ENCODE peak calls at places on chromosomes 16 and 17, in six cellular contexts. D, P, J, T, M and Y are unnamed samples.

GRCh38 chr16:23254338-23254737 is 47.8 kb upstream of the SCNN1B start:
- DNase-seq in D (no peak), P (no peak), J (no peak), T (no peak), M (no peak), Y (no peak)

GRCh38 chr16:81767987-81768592 is 11.0 kb upstream of the PLCG2 start:
- DNase-seq in D (no peak), P (no peak), J (no peak), T (no peak), M (peak), Y (no peak)

GRCh38 chr17:81489012-81489968 is 23.3 kb downstream of the ACTG1 start:
- DNase-seq in D (no peak), P (no peak), J (no peak), T (no peak), M (no peak), Y (no peak)

GRCh38 chr17:17398188-17398927 is 78.4 kb upstream of the MED9 start:
- DNase-seq in D (no peak), P (no peak), J (no peak), T (no peak), M (peak), Y (no peak)

GRCh38 chr17:21001813-21002221 is 41.0 kb downstream of the USP22 start:
- DNase-seq in D (no peak), P (no peak), J (no peak), T (no peak), M (no peak), Y (peak)

GRCh38 chr17:50266384-50267073 is 7.7 kb upstream of the TMEM92 start:
- DNase-seq in D (no peak), P (no peak), J (no peak), T (no peak), M (peak), Y (no peak)

GRCh38 chr16:49757744-49758069 is 98.2 kb downstream of the ZNF423 start:
- DNase-seq in D (no peak), P (no peak), J (no peak), T (no peak), M (no peak), Y (no peak)

GRCh38 chr17:4520881-4521600 is 22.4 kb downstream of the SPNS2 start:
- DNase-seq in D (no peak), P (no peak), J (no peak), T (no peak), M (no peak), Y (no peak)

GRCh38 chr16:411576-412265 is 10.0 kb downstream of the DECR2 start:
- DNase-seq in D (no peak), P (no peak), J (no peak), T (no peak), M (no peak), Y (no peak)

GRCh38 chr17:1107777-1108559 is 71.8 kb downstream of the ABR start:
- DNase-seq in D (no peak), P (no peak), J (no peak), T (no peak), M (no peak), Y (no peak)

GRCh38 chr17:46732754-46733398 is 85.6 kb downstream of the WNT3 start:
- DNase-seq in D (no peak), P (no peak), J (no peak), T (no peak), M (no peak), Y (peak)

GRCh38 chr16:69481901-69482341 is 57.5 kb downstream of the CYB5B start:
- DNase-seq in D (no peak), P (peak), J (no peak), T (no peak), M (peak), Y (peak)

GRCh38 chr17:72901098-72901497 is 191.4 kb downstream of the SLC39A11 start:
- DNase-seq in D (no peak), P (no peak), J (no peak), T (no peak), M (no peak), Y (no peak)

GRCh38 chr16:31386157-31386984 is 6.8 kb upstream of the ITGAD start:
- DNase-seq in D (no peak), P (no peak), J (no peak), T (no peak), M (no peak), Y (no peak)